ENCODE peak calls at places on chromosomes 6 and 20, in four cellular contexts. P is AG09309, X is posterior cingulate gyrus, K is kidney. B is an unnamed sample.
A peak's percentile ranks its signal among the peaks of the same experiment; 100 is the strongest.

GRCh38 chr20:41717464-41717863 is 99.3 kb upstream of the CHD6 start:
- DNase-seq in P (no peak), X (peak; percentile 37), K (no peak), B (no peak)

GRCh38 chr6:166025149-166025898 is 142.3 kb downstream of the TBXT start:
- DNase-seq in P (no peak), X (no peak), K (no peak), B (peak; percentile 51)

GRCh38 chr6:167706313-167707109 is 120.2 kb upstream of the AFDN start:
- DNase-seq in P (no peak), X (no peak), K (peak; percentile 63), B (peak; percentile 65)

GRCh38 chr6:32415521-32416019 is 8.6 kb upstream of the BTNL2 start:
- DNase-seq in P (peak; percentile 24), X (peak; percentile 75), K (peak; percentile 78), B (peak; percentile 89)

GRCh38 chr6:30042476-30042875 is 18.6 kb upstream of the POLR1H start:
- DNase-seq in P (no peak), X (no peak), K (no peak), B (no peak)

GRCh38 chr6:156396068-156396771 is 381.0 kb upstream of the ARID1B start:
- DNase-seq in P (no peak), X (no peak), K (no peak), B (no peak)

GRCh38 chr20:47345214-47345613 is 11.3 kb downstream of the ZMYND8 start:
- DNase-seq in P (no peak), X (no peak), K (no peak), B (no peak)

GRCh38 chr6:105992315-105992961 is 93.7 kb upstream of the PRDM1 start:
- DNase-seq in P (no peak), X (peak; percentile 52), K (peak; percentile 92), B (peak; percentile 93)

GRCh38 chr6:166998256-166999144 is 697 bp upstream of the CEP43 start:
- DNase-seq in P (no peak), X (no peak), K (peak; percentile 84), B (peak; percentile 86)

GRCh38 chr20:48921883-48922867 is 664 bp downstream of the ARFGEF2 start:
- DNase-seq in P (no peak), X (peak; percentile 9), K (peak; percentile 84), B (peak; percentile 86)

GRCh38 chr20:47370850-47371782 is 14.6 kb upstream of the ZMYND8 start:
- DNase-seq in P (no peak), X (no peak), K (peak; percentile 48), B (no peak)

GRCh38 chr20:9051508-9051907 is 17.4 kb upstream of the PLCB4 start:
- DNase-seq in P (peak; percentile 89), X (no peak), K (no peak), B (no peak)

GRCh38 chr6:160791981-160792418 is 90.0 kb downstream of the PLG start:
- DNase-seq in P (no peak), X (no peak), K (no peak), B (no peak)

GRCh38 chr20:57427239-57428127 is 36.3 kb downstream of the RBM38 start:
- DNase-seq in P (no peak), X (no peak), K (no peak), B (no peak)

GRCh38 chr6:4103929-4104328 is 25.0 kb upstream of the FAM217A start:
- DNase-seq in P (no peak), X (no peak), K (no peak), B (no peak)

GRCh38 chr20:54343634-54344033 is 131.8 kb upstream of the DOK5 start:
- DNase-seq in P (no peak), X (no peak), K (no peak), B (no peak)

GRCh38 chr6:5466459-5466858 is 205.1 kb downstream of the FARS2 start:
- DNase-seq in P (peak; percentile 40), X (no peak), K (no peak), B (no peak)

GRCh38 chr6:113004691-113005270 is 657.7 kb downstream of the RFPL4B start:
- DNase-seq in P (no peak), X (no peak), K (no peak), B (no peak)

GRCh38 chr20:61657719-61658377 is 405.8 kb downstream of the CDH4 start:
- DNase-seq in P (no peak), X (no peak), K (no peak), B (no peak)

GRCh38 chr6:98871057-98871456 is 36.7 kb downstream of the POU3F2 start:
- DNase-seq in P (peak; percentile 74), X (no peak), K (no peak), B (no peak)

GRCh38 chr6:15761045-15761502 is 98.2 kb upstream of the DTNBP1 start:
- DNase-seq in P (no peak), X (no peak), K (no peak), B (no peak)

GRCh38 chr6:6746334-6746969 is 157.9 kb downstream of the LY86 start:
- DNase-seq in P (no peak), X (no peak), K (no peak), B (no peak)

GRCh38 chr6:70686548-70687133 is 19.0 kb downstream of the SMAP1 start:
- DNase-seq in P (no peak), X (no peak), K (no peak), B (no peak)

GRCh38 chr20:14220986-14221385 is 116.4 kb downstream of the FLRT3 start:
- DNase-seq in P (no peak), X (no peak), K (no peak), B (no peak)

GRCh38 chr6:168116975-168117899 is 38.2 kb upstream of the FRMD1 start:
- DNase-seq in P (no peak), X (no peak), K (peak; percentile 29), B (peak; percentile 54)

GRCh38 chr6:43764767-43765166 is 5.2 kb upstream of the VEGFA start:
- DNase-seq in P (no peak), X (no peak), K (peak; percentile 44), B (peak; percentile 56)

B was measured in posterior vena cava.